ENCODE peak calls at places on chromosome 6, in nine cellular contexts. R is CD8-positive, alpha-beta T cell; O is heart right ventricle; T is heart left ventricle; B is AG04450; G is OCI-LY7; M is A549; C is lower lobe of right lung; L is CD4-positive, CD25-positive, alpha-beta regulatory T cell. P is an unnamed sample.

GRCh38 chr6:56891754-56892153 is 63.2 kb upstream of the BEND6 start:
- DNase-seq in R (no peak), O (no peak), T (no peak), B (peak), G (no peak), M (peak), C (no peak), L (no peak), P (no peak)

GRCh38 chr6:113281014-113281810 is 575.9 kb upstream of the MARCKS start:
- DNase-seq in R (no peak), O (no peak), T (no peak), B (no peak), G (no peak), M (peak), C (no peak), L (no peak), P (no peak)

GRCh38 chr6:105896821-105897095 is 189.4 kb upstream of the PRDM1 start:
- DNase-seq in R (no peak), O (no peak), T (no peak), B (no peak), G (no peak), M (peak), C (no peak), L (no peak), P (no peak)

GRCh38 chr6:22877946-22878705 is 308.8 kb downstream of the HDGFL1 start:
- DNase-seq in R (no peak), O (no peak), T (no peak), B (peak), G (no peak), M (no peak), C (no peak), L (no peak), P (no peak)

GRCh38 chr6:106383573-106383972 is 23.1 kb downstream of the CRYBG1 start:
- DNase-seq in R (no peak), O (no peak), T (no peak), B (no peak), G (no peak), M (no peak), C (no peak), L (no peak), P (no peak)

GRCh38 chr6:16982827-16983226 is 119.0 kb upstream of the STMND1 start:
- DNase-seq in R (no peak), O (no peak), T (no peak), B (peak), G (no peak), M (no peak), C (no peak), L (no peak), P (no peak)

GRCh38 chr6:4350571-4351505 is 215.5 kb upstream of the ECI2 start:
- DNase-seq in R (no peak), O (peak), T (no peak), B (no peak), G (no peak), M (no peak), C (no peak), L (no peak), P (no peak)

GRCh38 chr6:37871616-37872384 is 52.3 kb downstream of the ZFAND3 start:
- DNase-seq in R (no peak), O (no peak), T (no peak), B (no peak), G (no peak), M (no peak), C (no peak), L (no peak), P (no peak)

GRCh38 chr6:144305567-144305966 is 20.4 kb downstream of the UTRN start:
- DNase-seq in R (no peak), O (no peak), T (no peak), B (no peak), G (no peak), M (no peak), C (no peak), L (no peak), P (no peak)

GRCh38 chr6:81751388-81752083 is 945 bp downstream of the TENT5A start:
- DNase-seq in R (peak), O (peak), T (peak), B (no peak), G (no peak), M (peak), C (peak), L (peak), P (peak)

GRCh38 chr6:161181136-161181535 is 92.7 kb downstream of the AGPAT4 start:
- DNase-seq in R (no peak), O (no peak), T (no peak), B (no peak), G (no peak), M (no peak), C (no peak), L (no peak), P (no peak)

GRCh38 chr6:146948790-146949342 is 255.4 kb upstream of the STXBP5 start:
- DNase-seq in R (no peak), O (no peak), T (no peak), B (no peak), G (no peak), M (no peak), C (no peak), L (no peak), P (no peak)

GRCh38 chr6:112193535-112194051 is 60.8 kb downstream of the LAMA4 start:
- DNase-seq in R (no peak), O (no peak), T (no peak), B (no peak), G (no peak), M (no peak), C (no peak), L (no peak), P (no peak)

GRCh38 chr6:104633125-104633524 is 226.6 kb downstream of the HACE1 start:
- DNase-seq in R (no peak), O (no peak), T (no peak), B (no peak), G (no peak), M (no peak), C (no peak), L (no peak), P (no peak)

GRCh38 chr6:28841290-28841689 is 82.5 kb downstream of the TRIM27 start:
- DNase-seq in R (no peak), O (no peak), T (no peak), B (no peak), G (peak), M (peak), C (no peak), L (no peak), P (no peak)

GRCh38 chr6:82143041-82143481 is 104.5 kb downstream of the IBTK start:
- DNase-seq in R (no peak), O (no peak), T (no peak), B (no peak), G (no peak), M (no peak), C (no peak), L (no peak), P (no peak)

GRCh38 chr6:17281497-17282481 is 628 bp downstream of the RBM24 start:
- DNase-seq in R (no peak), O (peak), T (peak), B (no peak), G (no peak), M (no peak), C (no peak), L (no peak), P (peak)

GRCh38 chr6:40039042-40039441 is 104.8 kb upstream of the MOCS1 start:
- DNase-seq in R (no peak), O (no peak), T (no peak), B (no peak), G (no peak), M (no peak), C (no peak), L (no peak), P (no peak)

GRCh38 chr6:129500958-129501381 is 209.0 kb downstream of the ARHGAP18 start:
- DNase-seq in R (no peak), O (no peak), T (no peak), B (no peak), G (peak), M (peak), C (no peak), L (peak), P (no peak)

GRCh38 chr6:36755435-36756348 is 58.1 kb downstream of the RAB44 start:
- DNase-seq in R (peak), O (no peak), T (no peak), B (no peak), G (peak), M (peak), C (no peak), L (peak), P (no peak)

GRCh38 chr6:136115941-136116340 is 134.2 kb downstream of the MTFR2 start:
- DNase-seq in R (no peak), O (no peak), T (no peak), B (no peak), G (no peak), M (no peak), C (no peak), L (no peak), P (no peak)

GRCh38 chr6:140485740-140486467 is 1111.5 kb upstream of the CITED2 start:
- DNase-seq in R (no peak), O (no peak), T (no peak), B (peak), G (no peak), M (peak), C (peak), L (no peak), P (peak)

GRCh38 chr6:14729186-14729871 is 516.5 kb upstream of the JARID2 start:
- DNase-seq in R (no peak), O (no peak), T (no peak), B (no peak), G (peak), M (no peak), C (no peak), L (peak), P (no peak)

GRCh38 chr6:11197175-11197535 is 35.3 kb downstream of the NEDD9 start:
- DNase-seq in R (no peak), O (no peak), T (no peak), B (peak), G (no peak), M (no peak), C (no peak), L (no peak), P (no peak)

GRCh38 chr6:17057322-17057721 is 44.5 kb upstream of the STMND1 start:
- DNase-seq in R (no peak), O (no peak), T (no peak), B (no peak), G (no peak), M (no peak), C (no peak), L (no peak), P (no peak)

GRCh38 chr6:28203201-28203600 is 21.9 kb upstream of the ZSCAN9 start:
- DNase-seq in R (no peak), O (no peak), T (no peak), B (no peak), G (no peak), M (no peak), C (no peak), L (no peak), P (no peak)

GRCh38 chr6:13302751-13303667 is 25.3 kb downstream of the TBC1D7 start:
- DNase-seq in R (no peak), O (peak), T (no peak), B (peak), G (peak), M (peak), C (peak), L (peak), P (peak)

GRCh38 chr6:28111964-28112363 is 12.4 kb upstream of the ZSCAN16 start:
- DNase-seq in R (no peak), O (no peak), T (no peak), B (no peak), G (no peak), M (no peak), C (no peak), L (no peak), P (no peak)

GRCh38 chr6:151313060-151313459 is 73.3 kb downstream of the AKAP12 start:
- DNase-seq in R (no peak), O (no peak), T (no peak), B (no peak), G (no peak), M (no peak), C (no peak), L (no peak), P (no peak)

GRCh38 chr6:42007753-42008528 is 42.4 kb upstream of the TAF8 start:
- DNase-seq in R (peak), O (no peak), T (no peak), B (no peak), G (peak), M (no peak), C (no peak), L (peak), P (no peak)

GRCh38 chr6:38617856-38618255 is 21.9 kb downstream of the BTBD9 start:
- DNase-seq in R (no peak), O (no peak), T (no peak), B (no peak), G (no peak), M (no peak), C (no peak), L (no peak), P (no peak)

GRCh38 chr6:140052757-140053729 is 678.6 kb upstream of the CITED2 start:
- DNase-seq in R (no peak), O (no peak), T (no peak), B (no peak), G (peak), M (peak), C (no peak), L (no peak), P (no peak)

GRCh38 chr6:72622094-72622540 is 253 bp downstream of the KCNQ5 start:
- DNase-seq in R (peak), O (peak), T (peak), B (no peak), G (peak), M (peak), C (peak), L (peak), P (peak)

GRCh38 chr6:43683708-43684455 is 3.7 kb downstream of the MRPS18A start:
- DNase-seq in R (no peak), O (no peak), T (no peak), B (no peak), G (peak), M (no peak), C (no peak), L (no peak), P (no peak)
- H3K27ac ChIP-seq in R (no peak), O (peak), T (peak), B (no peak), G (peak), M (no peak), C (no peak), L (no peak), P (no peak)

GRCh38 chr6:94570576-94570975 is 1006.8 kb upstream of the MANEA start:
- DNase-seq in R (no peak), O (no peak), T (no peak), B (no peak), G (no peak), M (no peak), C (no peak), L (no peak), P (no peak)
- H3K4me3 ChIP-seq in R (no peak), O (no peak), T (no peak), B (no peak), G (no peak), M (no peak), C (no peak), L (no peak), P (no peak)

GRCh38 chr6:142856857-142857608 is 87.9 kb downstream of the HIVEP2 start:
- DNase-seq in R (peak), O (no peak), T (no peak), B (no peak), G (peak), M (no peak), C (no peak), L (peak), P (no peak)
- H3K27ac ChIP-seq in R (peak), O (no peak), T (no peak), B (no peak), G (peak), M (no peak), C (peak), L (peak), P (no peak)

GRCh38 chr6:70336976-70337375 is 34.1 kb upstream of the COL9A1 start:
- DNase-seq in R (no peak), O (no peak), T (no peak), B (no peak), G (no peak), M (no peak), C (no peak), L (no peak), P (no peak)
- H3K4me3 ChIP-seq in R (no peak), O (no peak), T (no peak), B (no peak), G (no peak), M (no peak), C (no peak), L (no peak), P (no peak)

GRCh38 chr6:43311681-43312080 is 3.1 kb upstream of the CRIP3 start:
- DNase-seq in R (no peak), O (no peak), T (no peak), B (no peak), G (no peak), M (no peak), C (no peak), L (no peak), P (no peak)

GRCh38 chr6:43308101-43308989 is at the start of gene CRIP3:
- DNase-seq in R (peak), O (peak), T (no peak), B (no peak), G (peak), M (peak), C (peak), L (peak), P (no peak)

GRCh38 chr6:43310624-43311023 is 2.0 kb upstream of the CRIP3 start:
- DNase-seq in R (no peak), O (no peak), T (no peak), B (no peak), G (no peak), M (no peak), C (no peak), L (no peak), P (no peak)

GRCh38 chr6:43308990-43309477 is 408 bp upstream of the CRIP3 start:
- DNase-seq in R (no peak), O (no peak), T (no peak), B (no peak), G (no peak), M (no peak), C (no peak), L (no peak), P (no peak)

GRCh38 chr6:43310137-43310536 is 1.5 kb upstream of the CRIP3 start:
- DNase-seq in R (no peak), O (no peak), T (no peak), B (no peak), G (no peak), M (no peak), C (no peak), L (no peak), P (no peak)
- H3K27ac ChIP-seq in R (no peak), O (no peak), T (no peak), B (no peak), G (no peak), M (no peak), C (no peak), L (no peak), P (no peak)